ENCODE peak calls at places on chromosomes 3 and 15, in ten cellular contexts. L, F, A, M, Z, N, W, Q, S and O are unnamed samples.

GRCh38 chr3:66991478-66991877 is 6.6 kb upstream of the KBTBD8 start:
- DNase-seq in L (no peak), F (no peak), A (no peak), M (no peak), Z (no peak), N (peak; percentile 35), W (peak; percentile 96), Q (no peak), S (peak; percentile 37), O (no peak)

GRCh38 chr3:31704651-31705179 is 172.0 kb downstream of the STT3B start:
- DNase-seq in L (peak; percentile 42), F (peak; percentile 79), A (no peak), M (peak; percentile 17), Z (peak; percentile 43), N (no peak), W (peak; percentile 47), Q (peak; percentile 22), S (no peak), O (no peak)

GRCh38 chr3:168976969-168977368 is 686.5 kb downstream of the MECOM start:
- DNase-seq in L (no peak), F (no peak), A (no peak), M (no peak), Z (no peak), N (no peak), W (no peak), Q (no peak), S (no peak), O (no peak)

GRCh38 chr15:39365161-39365560 is 215.7 kb upstream of the THBS1 start:
- DNase-seq in L (no peak), F (no peak), A (no peak), M (no peak), Z (no peak), N (no peak), W (peak; percentile 25), Q (no peak), S (no peak), O (no peak)

GRCh38 chr3:72961766-72962165 is 34.8 kb upstream of the PPP4R2 start:
- DNase-seq in L (no peak), F (no peak), A (no peak), M (no peak), Z (no peak), N (no peak), W (no peak), Q (no peak), S (no peak), O (no peak)

GRCh38 chr15:96327155-96327741 is 3.3 kb upstream of the NR2F2 start:
- DNase-seq in L (peak; percentile 68), F (peak; percentile 76), A (no peak), M (no peak), Z (no peak), N (peak; percentile 85), W (peak; percentile 96), Q (no peak), S (peak; percentile 74), O (no peak)

GRCh38 chr3:45367451-45367850 is 20.9 kb upstream of the LARS2 start:
- DNase-seq in L (no peak), F (no peak), A (no peak), M (no peak), Z (no peak), N (peak; percentile 70), W (peak; percentile 44), Q (no peak), S (peak; percentile 19), O (no peak)

GRCh38 chr3:134463676-134464611 is 21.8 kb downstream of the ANAPC13 start:
- DNase-seq in L (no peak), F (peak; percentile 65), A (no peak), M (peak; percentile 60), Z (peak; percentile 83), N (peak; percentile 94), W (peak; percentile 100), Q (no peak), S (peak; percentile 80), O (peak; percentile 78)

GRCh38 chr3:32175607-32176197 is 62.8 kb upstream of the CMTM8 start:
- DNase-seq in L (peak; percentile 48), F (peak; percentile 49), A (no peak), M (no peak), Z (no peak), N (peak; percentile 69), W (peak; percentile 73), Q (peak; percentile 56), S (peak; percentile 40), O (no peak)

GRCh38 chr3:132034097-132034485 is 723 bp downstream of the CPNE4 start:
- DNase-seq in L (no peak), F (no peak), A (no peak), M (no peak), Z (no peak), N (no peak), W (no peak), Q (no peak), S (no peak), O (no peak)

GRCh38 chr15:101027920-101028319 is 108.8 kb downstream of the LRRK1 start:
- DNase-seq in L (no peak), F (no peak), A (no peak), M (peak; percentile 1), Z (no peak), N (no peak), W (no peak), Q (no peak), S (no peak), O (no peak)

GRCh38 chr15:20356444-20357138 is 185.0 kb downstream of the GOLGA6L6 start:
- DNase-seq in L (peak; percentile 39), F (no peak), A (peak; percentile 68), M (peak; percentile 90), Z (peak; percentile 66), N (no peak), W (peak; percentile 42), Q (peak; percentile 85), S (peak; percentile 70), O (peak; percentile 81)

GRCh38 chr3:72977463-72977862 is 19.1 kb upstream of the PPP4R2 start:
- DNase-seq in L (no peak), F (no peak), A (no peak), M (no peak), Z (no peak), N (no peak), W (no peak), Q (no peak), S (no peak), O (no peak)

GRCh38 chr15:98776607-98777281 is 128.4 kb downstream of the IGF1R start:
- DNase-seq in L (no peak), F (peak; percentile 76), A (no peak), M (no peak), Z (peak; percentile 63), N (no peak), W (peak; percentile 72), Q (no peak), S (no peak), O (no peak)

GRCh38 chr15:89776274-89777072 is at the start of gene MESP2:
- DNase-seq in L (peak; percentile 75), F (peak; percentile 87), A (no peak), M (peak; percentile 56), Z (peak; percentile 94), N (no peak), W (peak; percentile 76), Q (peak; percentile 64), S (peak; percentile 83), O (peak; percentile 94)

GRCh38 chr3:64048631-64049061 is 25.4 kb upstream of the PSMD6 start:
- DNase-seq in L (no peak), F (no peak), A (no peak), M (no peak), Z (no peak), N (no peak), W (peak; percentile 53), Q (no peak), S (no peak), O (no peak)

GRCh38 chr15:93861956-93862741 is 369.2 kb upstream of the MCTP2 start:
- DNase-seq in L (no peak), F (peak; percentile 45), A (no peak), M (no peak), Z (no peak), N (no peak), W (no peak), Q (no peak), S (no peak), O (no peak)

GRCh38 chr3:115272036-115272824 is 125.1 kb upstream of the ZBTB20 start:
- DNase-seq in L (peak; percentile 9), F (no peak), A (no peak), M (peak; percentile 16), Z (no peak), N (no peak), W (peak; percentile 79), Q (no peak), S (no peak), O (no peak)

GRCh38 chr15:33008284-33009011 is 186.1 kb downstream of the FMN1 start:
- DNase-seq in L (no peak), F (peak; percentile 11), A (no peak), M (no peak), Z (no peak), N (no peak), W (peak; percentile 95), Q (no peak), S (peak; percentile 16), O (no peak)

GRCh38 chr3:140015741-140016140 is 80.8 kb downstream of the CLSTN2 start:
- DNase-seq in L (no peak), F (no peak), A (no peak), M (no peak), Z (no peak), N (no peak), W (no peak), Q (no peak), S (no peak), O (no peak)

GRCh38 chr15:66558271-66558670 is 7.5 kb downstream of the LCTL start:
- DNase-seq in L (no peak), F (no peak), A (no peak), M (no peak), Z (no peak), N (no peak), W (no peak), Q (no peak), S (no peak), O (no peak)

GRCh38 chr3:62242846-62243245 is 130.5 kb downstream of the FEZF2 start:
- DNase-seq in L (no peak), F (no peak), A (no peak), M (no peak), Z (no peak), N (no peak), W (no peak), Q (no peak), S (no peak), O (no peak)

GRCh38 chr3:128702391-128702790 is 23.6 kb upstream of the RAB7A start:
- DNase-seq in L (no peak), F (no peak), A (no peak), M (no peak), Z (no peak), N (no peak), W (peak; percentile 40), Q (no peak), S (no peak), O (no peak)

GRCh38 chr3:15405448-15406050 is 21.8 kb downstream of the METTL6 start:
- DNase-seq in L (peak; percentile 32), F (peak; percentile 37), A (no peak), M (no peak), Z (no peak), N (peak; percentile 16), W (peak; percentile 84), Q (no peak), S (peak; percentile 24), O (no peak)

GRCh38 chr3:170355738-170356595 is 1.5 kb upstream of the SKIL start:
- DNase-seq in L (no peak), F (peak; percentile 55), A (no peak), M (no peak), Z (peak; percentile 48), N (no peak), W (peak; percentile 65), Q (peak; percentile 43), S (peak; percentile 25), O (no peak)

GRCh38 chr15:32867313-32867626 is 149.5 kb downstream of the GREM1 start:
- DNase-seq in L (peak; percentile 66), F (no peak), A (no peak), M (no peak), Z (no peak), N (peak; percentile 20), W (peak; percentile 77), Q (no peak), S (peak; percentile 46), O (no peak)

GRCh38 chr15:77904436-77904821 is 173.1 kb downstream of the TBC1D2B start:
- DNase-seq in L (no peak), F (no peak), A (no peak), M (no peak), Z (peak; percentile 16), N (no peak), W (no peak), Q (no peak), S (no peak), O (no peak)

GRCh38 chr3:50205719-50206276 is 727 bp downstream of the SLC38A3 start:
- DNase-seq in L (no peak), F (peak; percentile 91), A (no peak), M (no peak), Z (peak; percentile 78), N (no peak), W (no peak), Q (peak; percentile 37), S (no peak), O (peak; percentile 81)